ENCODE peak calls at places on chromosomes 3 and 15, in five cellular contexts. U is OCI-M1; S is endothelial cell; D is stimulated activated CD8-positive, alpha-beta memory T cell treated with anti-CD3 and anti-CD28 coated beads, Interleukin-15, amount 100 ng/mL, for 24 hours; K is stimulated activated CD4-positive, alpha-beta T cell treated with anti-CD3 and anti-CD28 coated beads, TNF-alpha, amount 100 ng/mL, for 24 hours. B is an unnamed sample.

GRCh38 chr3:186896875-186897274 is 33.5 kb upstream of the ST6GAL1 start:
- DNase-seq in U (no peak), S (no peak), D (no peak), K (no peak), B (no peak)

GRCh38 chr15:41832875-41833274 is 5.0 kb downstream of the JMJD7 start:
- DNase-seq in U (no peak), S (no peak), D (no peak), K (no peak), B (no peak)

GRCh38 chr3:128879991-128880390 is 571 bp downstream of the ACAD9 start:
- DNase-seq in U (peak), S (no peak), D (no peak), K (no peak), B (no peak)

GRCh38 chr3:127442551-127442950 is 148.0 kb downstream of the TPRA1 start:
- DNase-seq in U (no peak), S (no peak), D (no peak), K (no peak), B (no peak)

GRCh38 chr3:190169243-190169642 is 48.5 kb upstream of the P3H2 start:
- DNase-seq in U (no peak), S (no peak), D (no peak), K (no peak), B (no peak)

GRCh38 chr15:70356919-70357318 is 259.2 kb upstream of the TLE3 start:
- DNase-seq in U (no peak), S (no peak), D (no peak), K (no peak), B (no peak)

GRCh38 chr15:57526615-57527014 is 65.1 kb upstream of the MYZAP start:
- DNase-seq in U (no peak), S (no peak), D (no peak), K (no peak), B (no peak)

GRCh38 chr15:37138586-37138985 is 38.2 kb upstream of the MEIS2 start:
- DNase-seq in U (peak), S (no peak), D (no peak), K (no peak), B (no peak)

GRCh38 chr3:31692714-31693113 is 160.0 kb downstream of the STT3B start:
- DNase-seq in U (peak), S (no peak), D (no peak), K (no peak), B (no peak)

GRCh38 chr3:46905191-46905560 is 27.7 kb downstream of the PTH1R start:
- DNase-seq in U (no peak), S (no peak), D (no peak), K (no peak), B (no peak)

GRCh38 chr3:152365766-152366593 is 97.3 kb downstream of the MBNL1 start:
- DNase-seq in U (no peak), S (no peak), D (no peak), K (no peak), B (no peak)

GRCh38 chr3:38588276-38588971 is 61.1 kb downstream of the SCN5A start:
- DNase-seq in U (no peak), S (no peak), D (no peak), K (no peak), B (peak)

GRCh38 chr3:195065864-195066185 is 205.1 kb downstream of the XXYLT1 start:
- DNase-seq in U (no peak), S (no peak), D (no peak), K (no peak), B (no peak)

GRCh38 chr15:81301815-81302399 is 22.0 kb downstream of the STARD5 start:
- DNase-seq in U (no peak), S (no peak), D (no peak), K (no peak), B (no peak)

GRCh38 chr3:139204756-139205155 is 139.1 kb upstream of the MRPS22 start:
- DNase-seq in U (no peak), S (no peak), D (no peak), K (no peak), B (no peak)

GRCh38 chr3:139811331-139811730 is 123.7 kb upstream of the CLSTN2 start:
- DNase-seq in U (no peak), S (no peak), D (no peak), K (no peak), B (no peak)

GRCh38 chr3:190288836-190289235 is 33.4 kb downstream of the CLDN1 start:
- DNase-seq in U (no peak), S (no peak), D (no peak), K (no peak), B (no peak)

GRCh38 chr15:77627067-77627466 is 5.6 kb downstream of the LINGO1 start:
- DNase-seq in U (no peak), S (no peak), D (no peak), K (no peak), B (no peak)

GRCh38 chr3:72032435-72033118 is 247.6 kb upstream of the PROK2 start:
- DNase-seq in U (no peak), S (no peak), D (no peak), K (no peak), B (no peak)

GRCh38 chr3:125618851-125619250 is 23.6 kb upstream of the OSBPL11 start:
- DNase-seq in U (no peak), S (no peak), D (no peak), K (no peak), B (no peak)

GRCh38 chr3:49471856-49472495 is 1.9 kb downstream of the DAG1 start:
- DNase-seq in U (no peak), S (no peak), D (no peak), K (no peak), B (no peak)

GRCh38 chr3:81743096-81744025 is 18.1 kb downstream of the GBE1 start:
- DNase-seq in U (peak), S (no peak), D (no peak), K (no peak), B (no peak)

GRCh38 chr3:72490688-72491430 is 357.4 kb downstream of the SHQ1 start:
- DNase-seq in U (no peak), S (no peak), D (no peak), K (no peak), B (no peak)

GRCh38 chr15:77507151-77507847 is 86.6 kb downstream of the HMG20A start:
- DNase-seq in U (no peak), S (no peak), D (no peak), K (no peak), B (no peak)

GRCh38 chr3:141575879-141576743 is 89.3 kb downstream of the RASA2 start:
- DNase-seq in U (peak), S (no peak), D (no peak), K (no peak), B (no peak)

GRCh38 chr15:40372966-40373365 is 9.6 kb upstream of the KNSTRN start:
- DNase-seq in U (no peak), S (no peak), D (no peak), K (no peak), B (no peak)

B was measured in D721Med.